ENCODE peak calls at places on chromosomes 4 and X, in four cellular contexts. T, C, W and Q are unnamed samples.

GRCh38 chr4:48746608-48747374 is 33.3 kb downstream of the FRYL start:
- DNase-seq in T (no peak), W (no peak), C (no peak), Q (no peak)

GRCh38 chrX:97751016-97751415 is 867.3 kb downstream of the RPA4 start:
- DNase-seq in T (no peak), C (no peak), W (no peak), Q (no peak)

GRCh38 chr4:62288803-62289541 is 1088.8 kb downstream of the ADGRL3 start:
- DNase-seq in C (no peak), W (no peak), T (no peak), Q (no peak)

GRCh38 chr4:54228064-54228527 is 997 bp upstream of the PDGFRA start:
- DNase-seq in W (peak; percentile 75), T (no peak), C (no peak), Q (peak; percentile 53)

GRCh38 chrX:151982217-151982616 is 7.7 kb upstream of the GABRE start:
- DNase-seq in C (peak; percentile 67), T (peak; percentile 78), W (no peak), Q (peak; percentile 83)

GRCh38 chr4:98682719-98683118 is 24.3 kb upstream of the TSPAN5 start:
- DNase-seq in W (no peak), T (no peak), C (no peak), Q (no peak)

GRCh38 chrX:15233416-15234015 is 36.4 kb downstream of the ASB9 start:
- DNase-seq in W (no peak), C (no peak), T (peak; percentile 48), Q (no peak)

GRCh38 chr4:186798951-186799659 is 75.4 kb upstream of the FAT1 start:
- DNase-seq in C (no peak), W (no peak), T (no peak), Q (no peak)

GRCh38 chr4:120718979-120719566 is 203.5 kb downstream of the PRDM5 start:
- DNase-seq in C (peak; percentile 31), T (peak; percentile 35), W (peak; percentile 33), Q (peak; percentile 11)

GRCh38 chr4:15144249-15144966 is 142.1 kb downstream of the CPEB2 start:
- DNase-seq in C (no peak), T (no peak), W (peak; percentile 8), Q (no peak)

GRCh38 chrX:40415675-40416074 is 165.1 kb upstream of the ATP6AP2 start:
- DNase-seq in T (no peak), C (no peak), W (no peak), Q (no peak)

GRCh38 chr4:100497729-100498250 is 20.0 kb downstream of the EMCN start:
- DNase-seq in T (no peak), C (no peak), W (no peak), Q (no peak)

GRCh38 chr4:166121897-166122296 is 248.9 kb downstream of the TLL1 start:
- DNase-seq in W (peak; percentile 16), T (no peak), C (no peak), Q (no peak)

GRCh38 chr4:54091637-54092404 is 8.1 kb upstream of the GSX2 start:
- DNase-seq in T (peak; percentile 80), W (peak; percentile 80), C (no peak), Q (peak; percentile 54)

GRCh38 chr4:146222313-146222712 is 8.0 kb downstream of the REELD1 start:
- DNase-seq in C (peak; percentile 15), T (peak; percentile 24), W (no peak), Q (no peak)

GRCh38 chr4:3821580-3822229 is 55.5 kb downstream of the ADRA2C start:
- DNase-seq in W (no peak), C (no peak), T (no peak), Q (no peak)

GRCh38 chrX:85159644-85160043 is 83.9 kb downstream of the SATL1 start:
- DNase-seq in W (no peak), C (no peak), T (no peak), Q (no peak)

GRCh38 chrX:35104626-35105025 is 162.0 kb downstream of the FAM47B start:
- DNase-seq in T (no peak), C (no peak), W (no peak), Q (no peak)

GRCh38 chr4:112532267-112532666 is 16.3 kb upstream of the NEUROG2 start:
- DNase-seq in W (no peak), T (no peak), C (no peak), Q (no peak)

GRCh38 chr4:184232212-184232611 is 14.5 kb upstream of the ENPP6 start:
- DNase-seq in C (no peak), T (no peak), W (no peak), Q (no peak)

GRCh38 chr4:152369203-152369902 is 166.5 kb downstream of the FBXW7 start:
- DNase-seq in W (no peak), T (no peak), C (no peak), Q (no peak)

GRCh38 chr4:3525532-3526430 is 6.4 kb downstream of the LRPAP1 start:
- DNase-seq in T (no peak), C (no peak), W (no peak), Q (no peak)

GRCh38 chr4:170090667-170091052 is 904 bp upstream of the AADAT start:
- DNase-seq in T (peak; percentile 2), W (no peak), C (no peak), Q (peak; percentile 27)

GRCh38 chr4:134388351-134388750 is 186.8 kb upstream of the PABPC4L start:
- DNase-seq in C (no peak), T (no peak), W (no peak), Q (no peak)

GRCh38 chrX:48983081-48983480 is 11.4 kb upstream of the KCND1 start:
- DNase-seq in W (no peak), T (no peak), C (no peak), Q (no peak)